ENCODE peak calls at places on chromosomes 12 and 14, in seven cellular contexts. T is prostate gland, S is IMR-90, M is NB4, P is endothelial cell of umbilical vein, K is neural progenitor cell, Y is heart left ventricle. O is an unnamed sample.

GRCh38 chr14:105879503-105879866 is 353.1 kb downstream of the TMEM121 start:
- DNase-seq in T (no peak), S (no peak), M (no peak), P (no peak), K (no peak), Y (peak), O (no peak)

GRCh38 chr14:90439874-90440442 is 43.1 kb downstream of the CALM1 start:
- DNase-seq in T (no peak), S (no peak), M (no peak), P (no peak), K (peak), Y (no peak), O (no peak)

GRCh38 chr14:54252072-54252730 is 144.6 kb upstream of the CDKN3 start:
- DNase-seq in T (no peak), S (peak), M (no peak), P (no peak), K (no peak), Y (no peak), O (no peak)

GRCh38 chr14:52481864-52482263 is 70.4 kb downstream of the TXNDC16 start:
- DNase-seq in T (no peak), S (no peak), M (no peak), P (no peak), K (no peak), Y (no peak), O (no peak)

GRCh38 chr14:101705733-101706508 is 55.6 kb upstream of the PPP2R5C start:
- DNase-seq in T (no peak), S (no peak), M (peak), P (no peak), K (peak), Y (peak), O (no peak)

GRCh38 chr12:115251727-115252126 is 567.8 kb upstream of the TBX3 start:
- DNase-seq in T (no peak), S (no peak), M (no peak), P (no peak), K (no peak), Y (no peak), O (no peak)

GRCh38 chr12:1639538-1639937 is 10.5 kb downstream of the WNT5B start:
- DNase-seq in T (no peak), S (no peak), M (no peak), P (no peak), K (no peak), Y (no peak), O (no peak)

GRCh38 chr14:67892466-67893120 is 73.0 kb downstream of the RAD51B start:
- DNase-seq in T (no peak), S (no peak), M (no peak), P (no peak), K (no peak), Y (no peak), O (no peak)

GRCh38 chr12:29565727-29566126 is 68.2 kb upstream of the OVCH1 start:
- DNase-seq in T (peak), S (no peak), M (no peak), P (no peak), K (no peak), Y (no peak), O (peak)

GRCh38 chr14:76773188-76773885 is 12.1 kb downstream of the VASH1 start:
- DNase-seq in T (no peak), S (peak), M (peak), P (peak), K (no peak), Y (peak), O (no peak)

GRCh38 chr12:120012067-120012621 is 23.1 kb downstream of the BICDL1 start:
- DNase-seq in T (no peak), S (peak), M (no peak), P (no peak), K (peak), Y (no peak), O (no peak)

GRCh38 chr14:59189281-59189821 is 884 bp downstream of the DAAM1 start:
- DNase-seq in T (peak), S (peak), M (peak), P (no peak), K (peak), Y (peak), O (no peak)

GRCh38 chr12:117134059-117134458 is 34.8 kb upstream of the TESC start:
- DNase-seq in T (no peak), S (no peak), M (peak), P (peak), K (no peak), Y (no peak), O (no peak)

GRCh38 chr12:104719700-104720345 is 238.3 kb downstream of the SLC41A2 start:
- DNase-seq in T (no peak), S (no peak), M (no peak), P (no peak), K (no peak), Y (no peak), O (no peak)
- H3K4me3 ChIP-seq in T (peak), S (no peak), M (no peak), P (no peak), K (no peak), Y (peak), O (no peak)

DNA sequence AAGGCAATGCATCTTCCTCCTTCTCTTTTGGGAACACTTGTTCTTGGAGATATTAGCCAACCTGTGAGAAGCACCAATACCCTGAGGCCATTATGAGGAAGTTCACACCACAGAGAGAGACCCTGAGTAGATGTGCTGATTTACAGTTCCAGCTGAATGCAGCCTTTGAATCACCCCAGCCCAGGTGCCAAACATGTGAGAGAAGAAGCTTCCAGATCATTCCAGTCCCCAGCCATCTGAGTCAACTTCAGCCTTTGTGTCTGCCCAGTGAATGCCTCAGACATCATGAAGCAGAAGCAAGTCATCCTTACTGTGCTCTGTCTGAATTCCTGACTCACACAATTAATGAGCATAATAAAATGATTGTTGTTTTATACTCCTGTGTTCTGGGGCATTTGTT is 25.1 kb downstream of the C12orf42 start:
- DNase-seq in T (no peak), S (no peak), M (no peak), P (no peak), K (no peak), Y (no peak), O (no peak)
- H3K4me3 ChIP-seq in T (no peak), S (no peak), M (no peak), P (no peak), K (no peak), Y (no peak), O (no peak)

DNA sequence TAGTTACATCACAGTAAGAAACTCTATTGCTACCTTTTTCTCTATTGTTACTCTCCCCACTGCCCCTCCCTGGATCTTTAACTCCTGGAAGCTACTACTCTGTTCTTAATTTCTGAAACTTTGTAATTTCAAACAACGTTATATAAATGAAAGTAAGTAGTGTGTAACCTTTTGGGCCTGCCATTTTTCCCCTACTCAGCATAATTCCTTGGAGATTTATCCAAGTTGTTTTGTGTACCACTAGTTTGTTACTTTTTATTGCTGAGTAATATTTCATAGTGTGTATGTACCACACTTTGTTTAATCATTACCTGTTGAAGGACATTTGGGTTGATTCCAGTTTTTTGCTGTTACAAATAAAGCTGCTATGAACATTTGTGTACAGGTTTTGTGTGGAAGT is 37.9 kb downstream of the ASCL1 start:
- DNase-seq in T (no peak), S (no peak), M (no peak), P (no peak), K (no peak), Y (no peak), O (no peak)
- H3K4me3 ChIP-seq in T (no peak), S (no peak), M (no peak), P (no peak), K (no peak), Y (no peak), O (no peak)

GRCh38 chr12:113931517-113931916 is 34.6 kb downstream of the RBM19 start:
- DNase-seq in T (no peak), S (no peak), M (no peak), P (no peak), K (no peak), Y (no peak), O (no peak)

GRCh38 chr12:113932411-113933196 is 33.5 kb downstream of the RBM19 start:
- DNase-seq in T (no peak), S (peak), M (no peak), P (peak), K (peak), Y (no peak), O (no peak)

GRCh38 chr12:113934060-113934829 is 31.9 kb downstream of the RBM19 start:
- DNase-seq in T (no peak), S (no peak), M (no peak), P (peak), K (no peak), Y (no peak), O (no peak)

GRCh38 chr12:113934946-113935345 is 31.2 kb downstream of the RBM19 start:
- DNase-seq in T (no peak), S (no peak), M (no peak), P (no peak), K (no peak), Y (no peak), O (no peak)

DNA sequence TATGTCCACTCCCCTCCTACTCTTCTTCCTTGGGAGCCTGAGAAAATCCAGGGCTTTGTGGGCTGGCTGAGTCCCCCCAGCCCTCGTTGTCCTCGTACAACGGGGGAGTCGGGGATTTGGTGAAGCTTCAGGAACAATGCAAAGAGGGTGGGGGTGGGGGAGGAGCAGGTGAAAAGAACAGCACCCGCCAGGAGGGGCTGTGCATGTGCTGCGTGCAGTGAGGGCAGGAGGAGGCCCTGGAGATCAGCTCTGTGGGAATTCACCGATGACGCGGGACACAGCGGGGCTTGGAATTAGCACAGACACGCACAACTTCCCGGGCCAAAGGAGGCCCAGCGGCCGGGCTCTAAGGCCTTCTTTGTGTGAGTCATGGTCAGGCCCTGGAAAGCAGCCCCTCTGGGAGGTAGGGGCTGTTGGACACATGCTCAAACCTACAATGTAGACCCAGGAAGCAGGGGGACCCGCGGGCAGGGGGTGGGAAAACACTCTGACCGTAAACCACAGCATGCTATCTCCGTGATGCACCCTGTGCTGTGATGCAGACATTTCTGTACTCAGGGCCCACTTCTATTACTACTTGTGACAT is 32.8 kb downstream of the RBM19 start:
- DNase-seq in T (no peak), S (peak), M (no peak), P (no peak), K (peak), Y (no peak), O (no peak)
- H3K4me3 ChIP-seq in T (no peak), S (no peak), M (no peak), P (no peak), K (no peak), Y (no peak), O (no peak)

GRCh38 chr14:103520657-103521437 is 1.8 kb downstream of the CKB start:
- DNase-seq in T (peak), S (peak), M (peak), P (peak), K (peak), Y (peak), O (no peak)
- H3K4me3 ChIP-seq in T (peak), S (peak), M (no peak), P (no peak), K (peak), Y (peak), O (peak)

GRCh38 chr14:80167793-80168448 is 43.4 kb downstream of the DIO2 start:
- DNase-seq in T (no peak), S (no peak), M (no peak), P (no peak), K (no peak), Y (peak), O (no peak)

DNA sequence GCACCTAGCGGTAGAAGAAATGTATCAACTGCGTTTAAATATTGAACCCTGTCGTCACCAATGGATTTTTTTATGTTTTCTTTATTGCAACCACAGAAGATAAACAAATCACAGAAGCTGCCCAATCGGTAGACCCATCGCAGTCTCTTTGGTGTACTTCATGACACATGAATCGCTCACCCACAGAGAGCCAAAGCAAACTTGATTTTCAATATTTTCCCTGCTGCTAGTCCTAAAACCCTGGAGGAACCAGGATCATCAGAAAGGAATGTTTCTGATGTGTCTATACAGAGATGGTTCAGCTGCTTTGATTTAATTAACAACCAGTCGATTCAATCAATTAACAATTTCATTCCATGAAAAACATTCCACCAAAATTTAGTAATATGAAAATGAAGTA is 46.3 kb downstream of the DIO2 start:
- DNase-seq in T (no peak), S (peak), M (no peak), P (no peak), K (no peak), Y (no peak), O (no peak)
- H3K4me3 ChIP-seq in T (no peak), S (no peak), M (no peak), P (no peak), K (no peak), Y (no peak), O (no peak)

GRCh38 chr14:32382704-32383103 is 53.6 kb downstream of the AKAP6 start:
- DNase-seq in T (no peak), S (no peak), M (no peak), P (no peak), K (peak), Y (peak), O (no peak)

GRCh38 chr14:32381869-32382268 is 52.8 kb downstream of the AKAP6 start:
- DNase-seq in T (no peak), S (no peak), M (no peak), P (no peak), K (no peak), Y (no peak), O (no peak)

GRCh38 chr14:32384464-32384863 is 55.4 kb downstream of the AKAP6 start:
- DNase-seq in T (no peak), S (no peak), M (no peak), P (no peak), K (no peak), Y (no peak), O (no peak)

GRCh38 chr14:32379447-32379846 is 50.3 kb downstream of the AKAP6 start:
- DNase-seq in T (no peak), S (no peak), M (no peak), P (no peak), K (no peak), Y (no peak), O (no peak)

DNA sequence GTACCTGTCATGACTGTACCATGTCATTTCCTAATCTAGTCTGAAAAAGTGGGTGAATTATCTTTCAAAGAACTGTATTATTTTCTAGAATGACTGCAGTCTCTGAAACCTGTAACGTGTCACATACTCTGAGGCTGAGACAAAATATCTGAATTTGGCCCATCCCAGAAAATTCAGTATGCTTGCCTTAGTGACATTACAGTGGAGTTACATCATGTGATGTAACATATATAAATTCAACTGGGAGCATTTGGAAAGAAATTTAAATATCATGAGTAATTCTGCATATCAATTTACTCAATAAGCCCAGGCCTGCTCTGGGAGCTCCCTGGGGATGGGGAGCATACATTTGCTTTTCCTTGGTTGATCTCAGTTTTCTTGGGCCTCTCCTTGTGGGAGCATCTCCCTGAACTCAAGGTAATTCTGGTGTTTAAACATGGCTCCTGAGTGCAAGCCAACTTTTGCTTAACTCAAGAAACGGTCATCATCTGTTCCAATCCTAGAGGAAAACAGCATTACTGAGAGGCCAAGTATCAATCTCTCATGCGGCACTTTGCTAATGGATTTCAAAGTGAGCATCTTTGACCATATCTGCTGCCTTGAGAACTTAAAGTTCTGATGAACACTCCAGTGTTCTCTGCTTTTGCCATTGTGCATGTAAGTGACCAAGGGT is 54.4 kb downstream of the AKAP6 start:
- DNase-seq in T (no peak), S (no peak), M (no peak), P (no peak), K (no peak), Y (no peak), O (no peak)
- H3K4me3 ChIP-seq in T (no peak), S (no peak), M (no peak), P (no peak), K (no peak), Y (no peak), O (no peak)

GRCh38 chr14:70915415-70915814 is 8.2 kb downstream of the PCNX1 start:
- DNase-seq in T (no peak), S (no peak), M (no peak), P (no peak), K (no peak), Y (no peak), O (no peak)

GRCh38 chr14:70916776-70917175 is 9.5 kb downstream of the PCNX1 start:
- DNase-seq in T (no peak), S (no peak), M (no peak), P (no peak), K (no peak), Y (no peak), O (no peak)

GRCh38 chr14:70919774-70920173 is 12.5 kb downstream of the PCNX1 start:
- DNase-seq in T (no peak), S (peak), M (peak), P (peak), K (no peak), Y (no peak), O (no peak)

GRCh38 chr14:70917633-70918032 is 10.4 kb downstream of the PCNX1 start:
- DNase-seq in T (no peak), S (no peak), M (no peak), P (no peak), K (no peak), Y (no peak), O (no peak)

GRCh38 chr14:70916300-70916699 is 9.0 kb downstream of the PCNX1 start:
- DNase-seq in T (no peak), S (no peak), M (no peak), P (no peak), K (no peak), Y (no peak), O (no peak)
- H3K4me3 ChIP-seq in T (no peak), S (no peak), M (no peak), P (no peak), K (no peak), Y (no peak), O (no peak)

GRCh38 chr14:74424606-74425005 is 1.4 kb downstream of the SYNDIG1L start:
- DNase-seq in T (no peak), S (no peak), M (no peak), P (no peak), K (no peak), Y (no peak), O (no peak)

GRCh38 chr14:74429221-74429691 is 3.2 kb upstream of the SYNDIG1L start:
- DNase-seq in T (no peak), S (no peak), M (peak), P (no peak), K (peak), Y (no peak), O (no peak)

GRCh38 chr14:74425525-74426201 is 347 bp downstream of the SYNDIG1L start:
- DNase-seq in T (no peak), S (no peak), M (peak), P (peak), K (peak), Y (peak), O (no peak)

GRCh38 chr14:74427651-74428050 is 1.6 kb upstream of the SYNDIG1L start:
- DNase-seq in T (no peak), S (no peak), M (no peak), P (no peak), K (no peak), Y (no peak), O (no peak)

GRCh38 chr14:74426202-74426582 is at the start of gene SYNDIG1L:
- DNase-seq in T (no peak), S (no peak), M (no peak), P (no peak), K (no peak), Y (no peak), O (no peak)
- H3K4me3 ChIP-seq in T (peak), S (no peak), M (no peak), P (no peak), K (peak), Y (peak), O (no peak)

O was measured in LNCaP clone FGC.